ENCODE peak calls at places on chromosomes 12 and 14, in seven cellular contexts. K is right lobe of liver, B is body of pancreas, M is mesenchymal stem cell, V is left ventricle myocardium inferior, R is WTC11, C is HCT116. F is an unnamed sample.

GRCh38 chr12:21346542-21347205 is 12.0 kb upstream of the SLCO1A2 start:
- DNase-seq in K (no peak), B (no peak), M (no peak), V (no peak), R (no peak), C (no peak), F (no peak)

GRCh38 chr12:122031342-122032216 is 9.9 kb downstream of the BCL7A start:
- DNase-seq in K (no peak), B (peak; percentile 51), M (peak; percentile 44), V (peak; percentile 48), R (peak; percentile 85), C (no peak), F (peak; percentile 42)

GRCh38 chr14:49989980-49990379 is 97.1 kb downstream of the ARF6 start:
- DNase-seq in K (no peak), B (no peak), M (no peak), V (no peak), R (no peak), C (no peak), F (no peak)

GRCh38 chr12:39619660-39620433 is at the start of gene ABCD2:
- DNase-seq in K (peak; percentile 49), B (peak; percentile 25), M (peak; percentile 93), V (peak; percentile 69), R (peak; percentile 67), C (peak; percentile 19), F (no peak)

GRCh38 chr14:99881011-99881410 is 87.8 kb downstream of the EML1 start:
- DNase-seq in K (no peak), B (no peak), M (no peak), V (no peak), R (no peak), C (no peak), F (no peak)

GRCh38 chr14:103688441-103688840 is 26.8 kb downstream of the XRCC3 start:
- DNase-seq in K (no peak), B (no peak), M (no peak), V (no peak), R (no peak), C (no peak), F (no peak)

GRCh38 chr14:66401447-66402095 is 84.6 kb upstream of the CCDC196 start:
- DNase-seq in K (no peak), B (peak; percentile 16), M (no peak), V (no peak), R (no peak), C (no peak), F (no peak)

GRCh38 chr12:14885718-14886201 is at the start of gene MGP:
- DNase-seq in K (no peak), B (peak; percentile 42), M (no peak), V (no peak), R (no peak), C (no peak), F (no peak)

GRCh38 chr14:28773917-28774691 is 7.5 kb downstream of the FOXG1 start:
- DNase-seq in K (no peak), B (no peak), M (no peak), V (no peak), R (peak; percentile 86), C (no peak), F (no peak)

GRCh38 chr12:5746917-5747316 is 198.1 kb downstream of the ANO2 start:
- DNase-seq in K (no peak), B (no peak), M (no peak), V (no peak), R (no peak), C (no peak), F (no peak)

GRCh38 chr12:51546102-51546501 is 44.9 kb upstream of the SCN8A start:
- DNase-seq in K (no peak), B (no peak), M (no peak), V (no peak), R (no peak), C (no peak), F (no peak)

GRCh38 chr12:49824886-49825285 is 3.3 kb downstream of the NCKAP5L start:
- DNase-seq in K (no peak), B (no peak), M (peak; percentile 81), V (no peak), R (no peak), C (no peak), F (no peak)